ENCODE peak calls at places on chromosome 20, in ten cellular contexts. K is B cell; L is NCI-H748 treated with DMSO at 0.1 percent for 48 hours; B is CD8-positive, alpha-beta memory T cell; Z is NK-92 treated with Interleukin-12 subunit alpha and Interleukin-12 subunit beta, amount 100 ng/mL, for 24 hours; G is GM12865; A is CD8-positive, alpha-beta T cell; S is AG04450; I is stimulated activated CD4-positive, alpha-beta T cell treated with anti-CD3 and anti-CD28 coated beads, Interleukin-12 subunit alpha, Interleukin-12 subunit beta, amount 100 ng/mL, for 48 hours; Y is stromal cell of bone marrow. C is an unnamed sample.

GRCh38 chr20:61639200-61639599 is 387.1 kb downstream of the CDH4 start:
- DNase-seq in K (no peak), L (no peak), B (no peak), Z (no peak), G (no peak), A (no peak), S (no peak), I (no peak), Y (no peak), C (no peak)

GRCh38 chr20:56504373-56505005 is 20.1 kb upstream of the FAM209A start:
- DNase-seq in K (no peak), L (no peak), B (no peak), Z (no peak), G (no peak), A (peak; percentile 20), S (no peak), I (peak; percentile 10), Y (no peak), C (no peak)

GRCh38 chr20:48959902-48960550 is 38.5 kb downstream of the ARFGEF2 start:
- DNase-seq in K (no peak), L (no peak), B (no peak), Z (no peak), G (no peak), A (no peak), S (no peak), I (no peak), Y (no peak), C (no peak)

GRCh38 chr20:61387204-61387958 is 135.3 kb downstream of the CDH4 start:
- DNase-seq in K (no peak), L (peak; percentile 22), B (no peak), Z (no peak), G (no peak), A (no peak), S (no peak), I (no peak), Y (peak; percentile 3), C (no peak)

GRCh38 chr20:47102629-47103028 is 208.0 kb downstream of the EYA2 start:
- DNase-seq in K (no peak), L (no peak), B (no peak), Z (no peak), G (no peak), A (no peak), S (no peak), I (no peak), Y (no peak), C (no peak)

GRCh38 chr20:11437611-11438380 is 479.9 kb upstream of the BTBD3 start:
- DNase-seq in K (no peak), L (no peak), B (no peak), Z (no peak), G (no peak), A (no peak), S (no peak), I (no peak), Y (no peak), C (no peak)

GRCh38 chr20:50804453-50805348 is 9.8 kb downstream of the BCAS4 start:
- DNase-seq in K (no peak), L (no peak), B (peak; percentile 4), Z (no peak), G (peak; percentile 62), A (peak; percentile 36), S (no peak), I (no peak), Y (no peak), C (no peak)

GRCh38 chr20:20368414-20369352 is 779 bp downstream of the INSM1 start:
- DNase-seq in K (no peak), L (peak; percentile 42), B (no peak), Z (no peak), G (no peak), A (no peak), S (no peak), I (no peak), Y (no peak), C (no peak)

GRCh38 chr20:32483351-32484220 is 101.5 kb downstream of the NOL4L start:
- DNase-seq in K (no peak), L (peak; percentile 75), B (peak; percentile 62), Z (peak; percentile 35), G (no peak), A (peak; percentile 75), S (no peak), I (no peak), Y (no peak), C (no peak)

GRCh38 chr20:32527447-32528055 is 57.6 kb downstream of the NOL4L start:
- DNase-seq in K (no peak), L (no peak), B (no peak), Z (no peak), G (no peak), A (peak; percentile 47), S (no peak), I (no peak), Y (no peak), C (no peak)

GRCh38 chr20:47950103-47950502 is 164.8 kb upstream of the SULF2 start:
- DNase-seq in K (no peak), L (peak; percentile 22), B (no peak), Z (no peak), G (no peak), A (no peak), S (no peak), I (no peak), Y (no peak), C (no peak)

GRCh38 chr20:63050406-63050805 is 43.6 kb upstream of the BHLHE23 start:
- DNase-seq in K (no peak), L (no peak), B (no peak), Z (no peak), G (no peak), A (no peak), S (no peak), I (no peak), Y (no peak), C (no peak)

GRCh38 chr20:44295995-44296394 is 15.0 kb downstream of the FITM2 start:
- DNase-seq in K (no peak), L (no peak), B (no peak), Z (no peak), G (no peak), A (no peak), S (no peak), I (no peak), Y (no peak), C (no peak)

GRCh38 chr20:18780731-18781130 is 32.9 kb upstream of the SCP2D1 start:
- DNase-seq in K (no peak), L (no peak), B (no peak), Z (no peak), G (no peak), A (no peak), S (no peak), I (no peak), Y (no peak), C (no peak)

GRCh38 chr20:3203315-3204123 is 963 bp downstream of the DDRGK1 start:
- DNase-seq in K (no peak), L (peak; percentile 61), B (no peak), Z (no peak), G (peak; percentile 52), A (peak; percentile 21), S (no peak), I (peak; percentile 9), Y (no peak), C (no peak)

GRCh38 chr20:58930496-58930895 is 50.6 kb upstream of the NELFCD start:
- DNase-seq in K (no peak), L (no peak), B (no peak), Z (no peak), G (no peak), A (no peak), S (no peak), I (no peak), Y (no peak), C (no peak)

GRCh38 chr20:32538526-32538918 is 46.6 kb downstream of the NOL4L start:
- DNase-seq in K (no peak), L (no peak), B (peak; percentile 46), Z (no peak), G (no peak), A (peak; percentile 68), S (no peak), I (no peak), Y (no peak), C (no peak)

GRCh38 chr20:3446779-3447178 is 24.0 kb upstream of the ATRN start:
- DNase-seq in K (no peak), L (no peak), B (no peak), Z (no peak), G (no peak), A (no peak), S (no peak), I (no peak), Y (no peak), C (no peak)

GRCh38 chr20:12936020-12936419 is 72.8 kb upstream of the SPTLC3 start:
- DNase-seq in K (no peak), L (peak; percentile 17), B (no peak), Z (no peak), G (peak; percentile 3), A (no peak), S (no peak), I (no peak), Y (no peak), C (no peak)

C was measured in GM19239.